ENCODE peak calls at places on chromosomes 6 and 20, in six cellular contexts. One of them, this sample, is unnamed.

GRCh38 chr20:36770680-36771079 is 2.9 kb downstream of the DSN1 start:
- DNase-seq in psoas muscle: no peak
- DNase-seq in ovary: no peak
- DNase-seq in CD4-positive, CD25-positive, alpha-beta regulatory T cell: no peak
- DNase-seq in CD8-positive, alpha-beta memory T cell: no peak
- DNase-seq in fibroblast of lung: no peak
- DNase-seq in this sample: no peak

GRCh38 chr6:138107752-138108592 is 753 bp upstream of the PERP start:
- DNase-seq in fibroblast of lung: no peak
- DNase-seq in CD4-positive, CD25-positive, alpha-beta regulatory T cell: peak; percentile 44
- DNase-seq in psoas muscle: no peak
- DNase-seq in CD8-positive, alpha-beta memory T cell: peak; percentile 45
- DNase-seq in ovary: peak; percentile 24
- DNase-seq in this sample: no peak

GRCh38 chr20:46040902-46041535 is 12.0 kb downstream of the SLC12A5 start:
- DNase-seq in fibroblast of lung: peak; percentile 27
- DNase-seq in CD8-positive, alpha-beta memory T cell: peak; percentile 57
- DNase-seq in ovary: no peak
- DNase-seq in psoas muscle: no peak
- DNase-seq in CD4-positive, CD25-positive, alpha-beta regulatory T cell: peak; percentile 37
- DNase-seq in this sample: peak; percentile 42

GRCh38 chr6:169801396-169802160 is 50.2 kb downstream of the ERMARD start:
- DNase-seq in CD8-positive, alpha-beta memory T cell: no peak
- DNase-seq in ovary: no peak
- DNase-seq in psoas muscle: no peak
- DNase-seq in CD4-positive, CD25-positive, alpha-beta regulatory T cell: no peak
- DNase-seq in fibroblast of lung: no peak
- DNase-seq in this sample: no peak

GRCh38 chr6:21277601-21278043 is 315.9 kb upstream of the SOX4 start:
- DNase-seq in CD4-positive, CD25-positive, alpha-beta regulatory T cell: no peak
- DNase-seq in psoas muscle: no peak
- DNase-seq in CD8-positive, alpha-beta memory T cell: no peak
- DNase-seq in ovary: no peak
- DNase-seq in fibroblast of lung: peak; percentile 66
- DNase-seq in this sample: no peak

GRCh38 chr6:165937564-165938358 is 229.9 kb downstream of the TBXT start:
- DNase-seq in fibroblast of lung: no peak
- DNase-seq in CD8-positive, alpha-beta memory T cell: no peak
- DNase-seq in psoas muscle: no peak
- DNase-seq in CD4-positive, CD25-positive, alpha-beta regulatory T cell: no peak
- DNase-seq in ovary: no peak
- DNase-seq in this sample: no peak

GRCh38 chr20:47038581-47039560 is 144.2 kb downstream of the EYA2 start:
- DNase-seq in psoas muscle: peak; percentile 72
- DNase-seq in CD8-positive, alpha-beta memory T cell: no peak
- DNase-seq in ovary: no peak
- DNase-seq in CD4-positive, CD25-positive, alpha-beta regulatory T cell: no peak
- DNase-seq in fibroblast of lung: no peak
- DNase-seq in this sample: no peak

GRCh38 chr6:166541366-166541765 is 45.1 kb downstream of the RAMACL start:
- DNase-seq in CD8-positive, alpha-beta memory T cell: no peak
- DNase-seq in CD4-positive, CD25-positive, alpha-beta regulatory T cell: peak; percentile 41
- DNase-seq in ovary: no peak
- DNase-seq in psoas muscle: no peak
- DNase-seq in fibroblast of lung: no peak
- DNase-seq in this sample: no peak

GRCh38 chr6:112710710-112711109 is 363.6 kb downstream of the RFPL4B start:
- DNase-seq in fibroblast of lung: no peak
- DNase-seq in CD4-positive, CD25-positive, alpha-beta regulatory T cell: no peak
- DNase-seq in ovary: no peak
- DNase-seq in psoas muscle: no peak
- DNase-seq in CD8-positive, alpha-beta memory T cell: no peak
- DNase-seq in this sample: no peak

GRCh38 chr6:167005350-167006159 is 6.4 kb downstream of the CEP43 start:
- DNase-seq in fibroblast of lung: peak; percentile 10
- DNase-seq in psoas muscle: peak; percentile 55
- DNase-seq in CD4-positive, CD25-positive, alpha-beta regulatory T cell: no peak
- DNase-seq in CD8-positive, alpha-beta memory T cell: no peak
- DNase-seq in ovary: peak; percentile 75
- DNase-seq in this sample: no peak

GRCh38 chr6:166004491-166005275 is 163.0 kb downstream of the TBXT start:
- DNase-seq in ovary: no peak
- DNase-seq in psoas muscle: no peak
- DNase-seq in CD4-positive, CD25-positive, alpha-beta regulatory T cell: no peak
- DNase-seq in CD8-positive, alpha-beta memory T cell: no peak
- DNase-seq in fibroblast of lung: peak; percentile 36
- DNase-seq in this sample: no peak

GRCh38 chr6:170132561-170132991 is 158.3 kb downstream of the DLL1 start:
- DNase-seq in ovary: no peak
- DNase-seq in fibroblast of lung: no peak
- DNase-seq in CD8-positive, alpha-beta memory T cell: no peak
- DNase-seq in CD4-positive, CD25-positive, alpha-beta regulatory T cell: no peak
- DNase-seq in psoas muscle: no peak
- DNase-seq in this sample: no peak

GRCh38 chr6:33828452-33828763 is 24.6 kb upstream of the MLN start:
- DNase-seq in fibroblast of lung: no peak
- DNase-seq in ovary: no peak
- DNase-seq in psoas muscle: no peak
- DNase-seq in CD8-positive, alpha-beta memory T cell: peak; percentile 19
- DNase-seq in CD4-positive, CD25-positive, alpha-beta regulatory T cell: no peak
- DNase-seq in this sample: no peak

GRCh38 chr20:31516651-31517050 is 2.4 kb downstream of the HM13 start:
- DNase-seq in ovary: no peak
- DNase-seq in fibroblast of lung: no peak
- DNase-seq in psoas muscle: no peak
- DNase-seq in CD4-positive, CD25-positive, alpha-beta regulatory T cell: peak; percentile 63
- DNase-seq in CD8-positive, alpha-beta memory T cell: no peak
- DNase-seq in this sample: no peak

GRCh38 chr6:158911746-158912158 is 88.2 kb downstream of the RSPH3 start:
- DNase-seq in ovary: no peak
- DNase-seq in CD4-positive, CD25-positive, alpha-beta regulatory T cell: peak; percentile 44
- DNase-seq in CD8-positive, alpha-beta memory T cell: peak; percentile 62
- DNase-seq in fibroblast of lung: no peak
- DNase-seq in psoas muscle: no peak
- DNase-seq in this sample: no peak

GRCh38 chr20:9206486-9206885 is 137.6 kb downstream of the PLCB4 start:
- DNase-seq in CD8-positive, alpha-beta memory T cell: no peak
- DNase-seq in CD4-positive, CD25-positive, alpha-beta regulatory T cell: no peak
- DNase-seq in psoas muscle: no peak
- DNase-seq in ovary: no peak
- DNase-seq in fibroblast of lung: no peak
- DNase-seq in this sample: no peak

GRCh38 chr6:140341272-140341671 is 966.8 kb upstream of the CITED2 start:
- DNase-seq in CD8-positive, alpha-beta memory T cell: no peak
- DNase-seq in ovary: no peak
- DNase-seq in CD4-positive, CD25-positive, alpha-beta regulatory T cell: no peak
- DNase-seq in psoas muscle: no peak
- DNase-seq in fibroblast of lung: no peak
- DNase-seq in this sample: no peak

GRCh38 chr20:6026051-6026450 is 27.8 kb downstream of the LRRN4 start:
- DNase-seq in psoas muscle: no peak
- DNase-seq in CD4-positive, CD25-positive, alpha-beta regulatory T cell: no peak
- DNase-seq in fibroblast of lung: peak; percentile 50
- DNase-seq in CD8-positive, alpha-beta memory T cell: no peak
- DNase-seq in ovary: no peak
- DNase-seq in this sample: no peak

GRCh38 chr20:63233924-63234323 is 1.8 kb upstream of the BIRC7 start:
- DNase-seq in CD8-positive, alpha-beta memory T cell: no peak
- DNase-seq in fibroblast of lung: no peak
- DNase-seq in ovary: no peak
- DNase-seq in psoas muscle: no peak
- DNase-seq in CD4-positive, CD25-positive, alpha-beta regulatory T cell: no peak
- DNase-seq in this sample: no peak

GRCh38 chr20:63233061-63233344 is 2.7 kb upstream of the BIRC7 start:
- DNase-seq in psoas muscle: no peak
- DNase-seq in CD8-positive, alpha-beta memory T cell: no peak
- DNase-seq in fibroblast of lung: no peak
- DNase-seq in ovary: no peak
- DNase-seq in CD4-positive, CD25-positive, alpha-beta regulatory T cell: no peak
- DNase-seq in this sample: no peak

GRCh38 chr20:63230800-63231268 is 4.9 kb upstream of the BIRC7 start:
- DNase-seq in psoas muscle: peak; percentile 65
- DNase-seq in fibroblast of lung: peak; percentile 73
- DNase-seq in CD4-positive, CD25-positive, alpha-beta regulatory T cell: peak; percentile 17
- DNase-seq in CD8-positive, alpha-beta memory T cell: no peak
- DNase-seq in ovary: peak; percentile 39
- DNase-seq in this sample: no peak

GRCh38 chr20:63234693-63235398 is 859 bp upstream of the BIRC7 start:
- DNase-seq in CD4-positive, CD25-positive, alpha-beta regulatory T cell: peak; percentile 19
- DNase-seq in CD8-positive, alpha-beta memory T cell: no peak
- DNase-seq in ovary: no peak
- DNase-seq in psoas muscle: no peak
- DNase-seq in fibroblast of lung: no peak
- DNase-seq in this sample: no peak

GRCh38 chr20:63232235-63233060 is 3.3 kb upstream of the BIRC7 start:
- DNase-seq in psoas muscle: no peak
- DNase-seq in CD8-positive, alpha-beta memory T cell: no peak
- DNase-seq in CD4-positive, CD25-positive, alpha-beta regulatory T cell: no peak
- DNase-seq in ovary: no peak
- DNase-seq in fibroblast of lung: peak; percentile 97
- DNase-seq in this sample: peak; percentile 86
- H3K4me3 ChIP-seq in psoas muscle: no peak overlapping the region
- H3K4me3 ChIP-seq in CD8-positive, alpha-beta memory T cell: no peak overlapping the region
- H3K4me3 ChIP-seq in CD4-positive, CD25-positive, alpha-beta regulatory T cell: no peak overlapping the region
- H3K4me3 ChIP-seq in ovary: no peak overlapping the region
- H3K4me3 ChIP-seq in fibroblast of lung: no peak overlapping the region
- H3K4me3 ChIP-seq in this sample: no peak overlapping the region

DNA sequence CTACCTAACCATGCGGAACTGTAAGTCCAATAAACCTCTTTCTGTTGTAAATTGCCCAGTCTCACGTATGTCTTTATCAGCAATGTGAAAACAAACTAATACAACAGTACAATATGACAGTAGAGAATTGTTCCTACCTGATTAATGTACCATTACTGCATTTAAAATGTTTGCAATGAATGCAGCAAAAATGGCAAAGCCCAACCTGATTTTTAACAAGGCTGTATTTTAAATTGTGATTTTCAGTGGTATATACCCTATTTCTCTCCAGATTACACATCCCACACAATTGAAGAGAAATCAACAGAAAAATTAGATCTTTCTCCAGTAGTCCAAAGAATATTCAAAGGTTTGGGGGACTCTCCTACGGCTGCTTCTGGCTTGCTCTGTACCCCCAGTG is 3.3 kb upstream of the PCSK2 start:
- DNase-seq in ovary: no peak
- DNase-seq in fibroblast of lung: no peak
- DNase-seq in CD4-positive, CD25-positive, alpha-beta regulatory T cell: no peak
- DNase-seq in psoas muscle: no peak
- DNase-seq in CD8-positive, alpha-beta memory T cell: no peak
- DNase-seq in this sample: no peak
- H3K27me3 ChIP-seq in ovary: no peaks in the 10 kb centered on the region
- H3K27me3 ChIP-seq in fibroblast of lung: peaks cover 14% of the 10 kb centered on the region
- H3K27me3 ChIP-seq in CD4-positive, CD25-positive, alpha-beta regulatory T cell: peaks cover 5% of the 10 kb centered on the region
- H3K27me3 ChIP-seq in psoas muscle: peaks cover 9% of the 10 kb centered on the region
- H3K27me3 ChIP-seq in CD8-positive, alpha-beta memory T cell: no peaks in the 10 kb centered on the region
- H3K27me3 ChIP-seq in this sample: peaks cover 16% of the 10 kb centered on the region

GRCh38 chr6:3013901-3014674 is 14.4 kb downstream of the NQO2 start:
- DNase-seq in fibroblast of lung: no peak
- DNase-seq in ovary: no peak
- DNase-seq in CD4-positive, CD25-positive, alpha-beta regulatory T cell: no peak
- DNase-seq in CD8-positive, alpha-beta memory T cell: no peak
- DNase-seq in psoas muscle: no peak
- DNase-seq in this sample: no peak

GRCh38 chr6:3015144-3015543 is 15.4 kb downstream of the NQO2 start:
- DNase-seq in CD4-positive, CD25-positive, alpha-beta regulatory T cell: no peak
- DNase-seq in fibroblast of lung: no peak
- DNase-seq in CD8-positive, alpha-beta memory T cell: no peak
- DNase-seq in ovary: no peak
- DNase-seq in psoas muscle: no peak
- DNase-seq in this sample: no peak

GRCh38 chr6:3013486-3013885 is 13.8 kb downstream of the NQO2 start:
- DNase-seq in ovary: no peak
- DNase-seq in psoas muscle: no peak
- DNase-seq in CD8-positive, alpha-beta memory T cell: no peak
- DNase-seq in fibroblast of lung: peak; percentile 57
- DNase-seq in CD4-positive, CD25-positive, alpha-beta regulatory T cell: no peak
- DNase-seq in this sample: peak; percentile 44

GRCh38 chr6:3016473-3017280 is 17.0 kb downstream of the NQO2 start:
- DNase-seq in ovary: no peak
- DNase-seq in CD8-positive, alpha-beta memory T cell: no peak
- DNase-seq in psoas muscle: no peak
- DNase-seq in fibroblast of lung: no peak
- DNase-seq in CD4-positive, CD25-positive, alpha-beta regulatory T cell: no peak
- DNase-seq in this sample: no peak

GRCh38 chr6:3014675-3015066 is 15.0 kb downstream of the NQO2 start:
- DNase-seq in CD4-positive, CD25-positive, alpha-beta regulatory T cell: no peak
- DNase-seq in CD8-positive, alpha-beta memory T cell: no peak
- DNase-seq in fibroblast of lung: no peak
- DNase-seq in ovary: no peak
- DNase-seq in psoas muscle: no peak
- DNase-seq in this sample: no peak
- H3K36me3 ChIP-seq in CD4-positive, CD25-positive, alpha-beta regulatory T cell: peaks cover 42% of the 10 kb centered on the region
- H3K36me3 ChIP-seq in CD8-positive, alpha-beta memory T cell: peaks cover 35% of the 10 kb centered on the region
- H3K36me3 ChIP-seq in fibroblast of lung: peaks cover 10% of the 10 kb centered on the region
- H3K36me3 ChIP-seq in ovary: no peaks in the 10 kb centered on the region
- H3K36me3 ChIP-seq in psoas muscle: peaks cover 22% of the 10 kb centered on the region
- H3K36me3 ChIP-seq in this sample: peaks cover 15% of the 10 kb centered on the region

DNA sequence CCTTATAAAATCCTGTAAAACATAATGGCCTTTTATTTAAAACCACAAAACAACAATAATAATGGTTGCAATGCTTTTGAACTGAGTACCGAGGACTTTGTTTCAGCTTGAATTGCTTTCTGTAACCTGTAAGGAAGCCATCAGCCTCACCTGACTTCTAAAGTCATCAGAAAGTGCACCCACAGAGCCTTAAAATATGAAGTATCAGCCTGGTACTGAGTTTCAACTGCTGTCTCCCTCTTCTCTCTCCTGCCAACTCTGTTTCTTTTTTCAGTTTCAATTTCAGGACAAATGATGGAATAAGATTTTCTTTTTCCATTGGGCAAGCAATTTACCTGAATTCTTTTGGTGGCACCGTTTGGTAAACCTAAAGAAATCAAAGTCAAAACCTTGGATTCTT is 119.4 kb downstream of the PHACTR1 start:
- DNase-seq in CD8-positive, alpha-beta memory T cell: no peak
- DNase-seq in ovary: no peak
- DNase-seq in fibroblast of lung: no peak
- DNase-seq in psoas muscle: no peak
- DNase-seq in CD4-positive, CD25-positive, alpha-beta regulatory T cell: no peak
- DNase-seq in this sample: no peak
- H3K4me3 ChIP-seq in CD8-positive, alpha-beta memory T cell: no peak overlapping the region
- H3K4me3 ChIP-seq in ovary: no peak overlapping the region
- H3K4me3 ChIP-seq in fibroblast of lung: no peak overlapping the region
- H3K4me3 ChIP-seq in psoas muscle: no peak overlapping the region
- H3K4me3 ChIP-seq in CD4-positive, CD25-positive, alpha-beta regulatory T cell: no peak overlapping the region
- H3K4me3 ChIP-seq in this sample: no peak overlapping the region

GRCh38 chr6:1381397-1382330 is 7.7 kb upstream of the FOXF2 start:
- DNase-seq in CD4-positive, CD25-positive, alpha-beta regulatory T cell: no peak
- DNase-seq in psoas muscle: no peak
- DNase-seq in fibroblast of lung: no peak
- DNase-seq in CD8-positive, alpha-beta memory T cell: no peak
- DNase-seq in ovary: peak; percentile 28
- DNase-seq in this sample: peak; percentile 32
- H3K27me3 ChIP-seq in CD4-positive, CD25-positive, alpha-beta regulatory T cell: peaks cover 37% of the 10 kb centered on the region
- H3K27me3 ChIP-seq in psoas muscle: peaks cover 7% of the 10 kb centered on the region
- H3K27me3 ChIP-seq in fibroblast of lung: no peaks in the 10 kb centered on the region
- H3K27me3 ChIP-seq in CD8-positive, alpha-beta memory T cell: peaks cover 52% of the 10 kb centered on the region
- H3K27me3 ChIP-seq in ovary: peaks cover 7% of the 10 kb centered on the region
- H3K27me3 ChIP-seq in this sample: no peaks in the 10 kb centered on the region

This sample was measured in MG63.